ENCODE peak calls at places on chromosomes 12 and 14, in six cellular contexts. One of them, this sample, is unnamed.

GRCh38 chr12:128449146-128449894 is 182.3 kb downstream of the TMEM132C start:
- DNase-seq in NCI-H226: no peak
- DNase-seq in T-helper 17 cell: no peak
- DNase-seq in NCI-H2107: peak
- DNase-seq in uterus: no peak
- DNase-seq in activated T-cell treated with anti-CD3 and anti-CD28 coated beads, Interleukin-2, amount 50 U/mL, for 72 hours: no peak
- DNase-seq in this sample: no peak

GRCh38 chr12:105812356-105812755 is 326.4 kb downstream of the NUAK1 start:
- DNase-seq in activated T-cell treated with anti-CD3 and anti-CD28 coated beads, Interleukin-2, amount 50 U/mL, for 72 hours: no peak
- DNase-seq in NCI-H2107: no peak
- DNase-seq in uterus: no peak
- DNase-seq in T-helper 17 cell: no peak
- DNase-seq in NCI-H226: no peak
- DNase-seq in this sample: no peak

GRCh38 chr14:87131879-87132278 is 861.1 kb downstream of the GALC start:
- DNase-seq in uterus: peak
- DNase-seq in NCI-H226: no peak
- DNase-seq in activated T-cell treated with anti-CD3 and anti-CD28 coated beads, Interleukin-2, amount 50 U/mL, for 72 hours: no peak
- DNase-seq in T-helper 17 cell: no peak
- DNase-seq in NCI-H2107: no peak
- DNase-seq in this sample: no peak

GRCh38 chr14:54329082-54329695 is 67.6 kb upstream of the CDKN3 start:
- DNase-seq in uterus: peak
- DNase-seq in NCI-H226: peak
- DNase-seq in T-helper 17 cell: no peak
- DNase-seq in NCI-H2107: peak
- DNase-seq in activated T-cell treated with anti-CD3 and anti-CD28 coated beads, Interleukin-2, amount 50 U/mL, for 72 hours: no peak
- DNase-seq in this sample: peak

GRCh38 chr12:92574046-92574783 is 128.6 kb upstream of the PLEKHG7 start:
- DNase-seq in T-helper 17 cell: no peak
- DNase-seq in activated T-cell treated with anti-CD3 and anti-CD28 coated beads, Interleukin-2, amount 50 U/mL, for 72 hours: no peak
- DNase-seq in NCI-H226: peak
- DNase-seq in NCI-H2107: no peak
- DNase-seq in uterus: no peak
- DNase-seq in this sample: no peak

GRCh38 chr14:90561920-90562319 is 165.1 kb downstream of the CALM1 start:
- DNase-seq in NCI-H226: no peak
- DNase-seq in uterus: no peak
- DNase-seq in T-helper 17 cell: no peak
- DNase-seq in NCI-H2107: no peak
- DNase-seq in activated T-cell treated with anti-CD3 and anti-CD28 coated beads, Interleukin-2, amount 50 U/mL, for 72 hours: no peak
- DNase-seq in this sample: no peak

GRCh38 chr12:117441751-117442150 is 80.3 kb upstream of the NOS1 start:
- DNase-seq in uterus: no peak
- DNase-seq in NCI-H226: no peak
- DNase-seq in NCI-H2107: no peak
- DNase-seq in activated T-cell treated with anti-CD3 and anti-CD28 coated beads, Interleukin-2, amount 50 U/mL, for 72 hours: no peak
- DNase-seq in T-helper 17 cell: no peak
- DNase-seq in this sample: no peak

GRCh38 chr14:89078021-89078676 is 253.7 kb downstream of the TTC8 start:
- DNase-seq in NCI-H2107: no peak
- DNase-seq in activated T-cell treated with anti-CD3 and anti-CD28 coated beads, Interleukin-2, amount 50 U/mL, for 72 hours: no peak
- DNase-seq in uterus: no peak
- DNase-seq in T-helper 17 cell: no peak
- DNase-seq in NCI-H226: no peak
- DNase-seq in this sample: no peak

GRCh38 chr12:121009744-121010143 is 6.5 kb downstream of the C12orf43 start:
- DNase-seq in NCI-H226: no peak
- DNase-seq in NCI-H2107: peak
- DNase-seq in uterus: no peak
- DNase-seq in activated T-cell treated with anti-CD3 and anti-CD28 coated beads, Interleukin-2, amount 50 U/mL, for 72 hours: no peak
- DNase-seq in T-helper 17 cell: no peak
- DNase-seq in this sample: no peak

GRCh38 chr12:77058740-77059139 is 6.6 kb downstream of the E2F7 start:
- DNase-seq in NCI-H2107: no peak
- DNase-seq in activated T-cell treated with anti-CD3 and anti-CD28 coated beads, Interleukin-2, amount 50 U/mL, for 72 hours: no peak
- DNase-seq in T-helper 17 cell: no peak
- DNase-seq in NCI-H226: peak
- DNase-seq in uterus: no peak
- DNase-seq in this sample: no peak

GRCh38 chr12:10194160-10194559 is 15.3 kb downstream of the TMEM52B start:
- DNase-seq in T-helper 17 cell: no peak
- DNase-seq in NCI-H226: no peak
- DNase-seq in NCI-H2107: no peak
- DNase-seq in activated T-cell treated with anti-CD3 and anti-CD28 coated beads, Interleukin-2, amount 50 U/mL, for 72 hours: no peak
- DNase-seq in uterus: no peak
- DNase-seq in this sample: no peak

GRCh38 chr14:93006484-93007128 is 83.7 kb downstream of the CHGA start:
- DNase-seq in uterus: no peak
- DNase-seq in activated T-cell treated with anti-CD3 and anti-CD28 coated beads, Interleukin-2, amount 50 U/mL, for 72 hours: no peak
- DNase-seq in NCI-H2107: no peak
- DNase-seq in T-helper 17 cell: no peak
- DNase-seq in NCI-H226: no peak
- DNase-seq in this sample: no peak

GRCh38 chr12:121803861-121804416 is at the start of gene SETD1B:
- DNase-seq in activated T-cell treated with anti-CD3 and anti-CD28 coated beads, Interleukin-2, amount 50 U/mL, for 72 hours: peak
- DNase-seq in T-helper 17 cell: peak
- DNase-seq in uterus: peak
- DNase-seq in NCI-H2107: no peak
- DNase-seq in NCI-H226: peak
- DNase-seq in this sample: peak

GRCh38 chr14:102544034-102544744 is 34.6 kb upstream of the ANKRD9 start:
- DNase-seq in NCI-H226: no peak
- DNase-seq in NCI-H2107: no peak
- DNase-seq in T-helper 17 cell: no peak
- DNase-seq in activated T-cell treated with anti-CD3 and anti-CD28 coated beads, Interleukin-2, amount 50 U/mL, for 72 hours: no peak
- DNase-seq in uterus: no peak
- DNase-seq in this sample: no peak

GRCh38 chr12:123075591-123076171 is 75.2 kb downstream of the PITPNM2 start:
- DNase-seq in uterus: peak
- DNase-seq in NCI-H2107: peak
- DNase-seq in T-helper 17 cell: peak
- DNase-seq in activated T-cell treated with anti-CD3 and anti-CD28 coated beads, Interleukin-2, amount 50 U/mL, for 72 hours: peak
- DNase-seq in NCI-H226: no peak
- DNase-seq in this sample: peak

GRCh38 chr12:21416611-21417121 is 20.8 kb upstream of the PYROXD1 start:
- DNase-seq in activated T-cell treated with anti-CD3 and anti-CD28 coated beads, Interleukin-2, amount 50 U/mL, for 72 hours: no peak
- DNase-seq in NCI-H2107: no peak
- DNase-seq in uterus: no peak
- DNase-seq in NCI-H226: peak
- DNase-seq in T-helper 17 cell: no peak
- DNase-seq in this sample: no peak

GRCh38 chr14:102318781-102319276 is 717 bp upstream of the ZNF839 start:
- DNase-seq in NCI-H2107: no peak
- DNase-seq in uterus: peak
- DNase-seq in T-helper 17 cell: no peak
- DNase-seq in NCI-H226: no peak
- DNase-seq in activated T-cell treated with anti-CD3 and anti-CD28 coated beads, Interleukin-2, amount 50 U/mL, for 72 hours: peak
- DNase-seq in this sample: no peak

GRCh38 chr12:39235990-39236767 is 206.7 kb downstream of the KIF21A start:
- DNase-seq in uterus: no peak
- DNase-seq in T-helper 17 cell: no peak
- DNase-seq in NCI-H2107: no peak
- DNase-seq in NCI-H226: peak
- DNase-seq in activated T-cell treated with anti-CD3 and anti-CD28 coated beads, Interleukin-2, amount 50 U/mL, for 72 hours: no peak
- DNase-seq in this sample: no peak

GRCh38 chr12:5909560-5909959 is 35.5 kb downstream of the ANO2 start:
- DNase-seq in activated T-cell treated with anti-CD3 and anti-CD28 coated beads, Interleukin-2, amount 50 U/mL, for 72 hours: no peak
- DNase-seq in uterus: no peak
- DNase-seq in NCI-H226: no peak
- DNase-seq in NCI-H2107: no peak
- DNase-seq in T-helper 17 cell: no peak
- DNase-seq in this sample: no peak

GRCh38 chr12:44223736-44224135 is 387.9 kb downstream of the TMEM117 start:
- DNase-seq in NCI-H226: no peak
- DNase-seq in NCI-H2107: no peak
- DNase-seq in T-helper 17 cell: no peak
- DNase-seq in activated T-cell treated with anti-CD3 and anti-CD28 coated beads, Interleukin-2, amount 50 U/mL, for 72 hours: no peak
- DNase-seq in uterus: no peak
- DNase-seq in this sample: no peak

GRCh38 chr12:113271466-113271852 is 50.2 kb downstream of the TPCN1 start:
- DNase-seq in T-helper 17 cell: no peak
- DNase-seq in uterus: no peak
- DNase-seq in NCI-H226: no peak
- DNase-seq in activated T-cell treated with anti-CD3 and anti-CD28 coated beads, Interleukin-2, amount 50 U/mL, for 72 hours: no peak
- DNase-seq in NCI-H2107: peak
- DNase-seq in this sample: no peak

GRCh38 chr14:24259282-24260025 is 3.5 kb downstream of the TGM1 start:
- DNase-seq in uterus: no peak
- DNase-seq in NCI-H226: peak
- DNase-seq in NCI-H2107: no peak
- DNase-seq in T-helper 17 cell: no peak
- DNase-seq in activated T-cell treated with anti-CD3 and anti-CD28 coated beads, Interleukin-2, amount 50 U/mL, for 72 hours: no peak
- DNase-seq in this sample: no peak

GRCh38 chr12:79515526-79515935 is 175.2 kb downstream of the PAWR start:
- DNase-seq in NCI-H2107: no peak
- DNase-seq in uterus: no peak
- DNase-seq in T-helper 17 cell: no peak
- DNase-seq in NCI-H226: peak
- DNase-seq in activated T-cell treated with anti-CD3 and anti-CD28 coated beads, Interleukin-2, amount 50 U/mL, for 72 hours: no peak
- DNase-seq in this sample: no peak

GRCh38 chr12:56863789-56864188 is 70.4 kb downstream of the SDR9C7 start:
- DNase-seq in uterus: no peak
- DNase-seq in activated T-cell treated with anti-CD3 and anti-CD28 coated beads, Interleukin-2, amount 50 U/mL, for 72 hours: no peak
- DNase-seq in T-helper 17 cell: no peak
- DNase-seq in NCI-H226: no peak
- DNase-seq in NCI-H2107: no peak
- DNase-seq in this sample: no peak

GRCh38 chr12:6230321-6231110 is 30.3 kb downstream of the CD9 start:
- DNase-seq in uterus: peak
- DNase-seq in NCI-H2107: no peak
- DNase-seq in NCI-H226: no peak
- DNase-seq in T-helper 17 cell: peak
- DNase-seq in activated T-cell treated with anti-CD3 and anti-CD28 coated beads, Interleukin-2, amount 50 U/mL, for 72 hours: peak
- DNase-seq in this sample: peak

GRCh38 chr12:18634382-18634781 is 103.4 kb downstream of the PLCZ1 start:
- DNase-seq in NCI-H2107: no peak
- DNase-seq in T-helper 17 cell: no peak
- DNase-seq in activated T-cell treated with anti-CD3 and anti-CD28 coated beads, Interleukin-2, amount 50 U/mL, for 72 hours: no peak
- DNase-seq in uterus: no peak
- DNase-seq in NCI-H226: no peak
- DNase-seq in this sample: no peak

GRCh38 chr12:104740668-104741067 is 217.4 kb downstream of the SLC41A2 start:
- DNase-seq in activated T-cell treated with anti-CD3 and anti-CD28 coated beads, Interleukin-2, amount 50 U/mL, for 72 hours: no peak
- DNase-seq in NCI-H226: no peak
- DNase-seq in T-helper 17 cell: no peak
- DNase-seq in NCI-H2107: no peak
- DNase-seq in uterus: no peak
- DNase-seq in this sample: peak

This sample was measured in GM20000.